ENCODE peak calls at places on chromosomes 13 and 19, in six cellular contexts. W is K562, S is H1, O is SK-N-SH, X is HepG2, A is GM12878. U is an unnamed sample.

GRCh38 chr13:32001392-32001768 is 30.2 kb upstream of the FRY start:
- DNase-seq in W (peak), S (no peak), O (peak), X (peak), A (no peak), U (peak)

GRCh38 chr13:106405731-106406130 is 129.7 kb downstream of the EFNB2 start:
- DNase-seq in W (no peak), S (no peak), O (no peak), X (no peak), A (no peak), U (no peak)

GRCh38 chr13:43405457-43405856 is 381.3 kb downstream of the ENOX1 start:
- DNase-seq in W (no peak), S (no peak), O (no peak), X (no peak), A (no peak), U (no peak)

GRCh38 chr19:52535831-52536800 is 8.6 kb downstream of the ZNF808 start:
- DNase-seq in W (no peak), S (peak), O (peak), X (no peak), A (peak), U (no peak)

GRCh38 chr13:111658150-111659100 is 338.0 kb downstream of the TEX29 start:
- DNase-seq in W (no peak), S (peak), O (no peak), X (no peak), A (no peak), U (no peak)

GRCh38 chr19:15540435-15540834 is 32.1 kb downstream of the CYP4F22 start:
- DNase-seq in W (no peak), S (no peak), O (no peak), X (peak), A (no peak), U (no peak)

GRCh38 chr19:43820098-43820860 is 6.8 kb upstream of the ZNF283 start:
- DNase-seq in W (no peak), S (no peak), O (peak), X (no peak), A (no peak), U (no peak)

GRCh38 chr19:44626067-44626624 is 12.8 kb downstream of the IGSF23 start:
- DNase-seq in W (no peak), S (no peak), O (no peak), X (peak), A (no peak), U (no peak)

GRCh38 chr19:57815247-57816075 is 748 bp upstream of the ZNF552 start:
- DNase-seq in W (no peak), S (no peak), O (no peak), X (no peak), A (no peak), U (no peak)

GRCh38 chr19:52391135-52391534 is 6.5 kb upstream of the ZNF528 start:
- DNase-seq in W (no peak), S (no peak), O (no peak), X (no peak), A (no peak), U (no peak)

GRCh38 chr13:61002686-61003085 is 413.0 kb downstream of the PCDH20 start:
- DNase-seq in W (no peak), S (no peak), O (no peak), X (no peak), A (no peak), U (no peak)

GRCh38 chr13:41402695-41403511 is 54.4 kb upstream of the RGCC start:
- DNase-seq in W (no peak), S (peak), O (no peak), X (peak), A (no peak), U (no peak)

GRCh38 chr13:45860240-45860639 is 8.7 kb upstream of the SIAH3 start:
- DNase-seq in W (no peak), S (no peak), O (no peak), X (no peak), A (no peak), U (no peak)

GRCh38 chr19:15091918-15092753 is 10.1 kb downstream of the OR1I1 start:
- DNase-seq in W (peak), S (peak), O (peak), X (peak), A (no peak), U (no peak)

GRCh38 chr19:43518051-43518450 is 8.9 kb downstream of the ETHE1 start:
- DNase-seq in W (no peak), S (no peak), O (no peak), X (no peak), A (no peak), U (no peak)

GRCh38 chr13:27980280-27980998 is 8.1 kb downstream of the URAD start:
- DNase-seq in W (no peak), S (peak), O (no peak), X (no peak), A (no peak), U (no peak)

GRCh38 chr13:69903081-69903480 is 204.5 kb upstream of the ATXN8OS start:
- DNase-seq in W (no peak), S (no peak), O (no peak), X (no peak), A (no peak), U (no peak)

GRCh38 chr13:76775031-76775740 is 111.0 kb downstream of the KCTD12 start:
- DNase-seq in W (no peak), S (no peak), O (no peak), X (no peak), A (no peak), U (no peak)

GRCh38 chr13:113448885-113449692 is 4.2 kb downstream of the ADPRHL1 start:
- DNase-seq in W (peak), S (no peak), O (no peak), X (peak), A (peak), U (no peak)
- H3K4me3 ChIP-seq in W (peak), S (no peak), O (no peak), X (peak), A (peak), U (no peak)

DNA sequence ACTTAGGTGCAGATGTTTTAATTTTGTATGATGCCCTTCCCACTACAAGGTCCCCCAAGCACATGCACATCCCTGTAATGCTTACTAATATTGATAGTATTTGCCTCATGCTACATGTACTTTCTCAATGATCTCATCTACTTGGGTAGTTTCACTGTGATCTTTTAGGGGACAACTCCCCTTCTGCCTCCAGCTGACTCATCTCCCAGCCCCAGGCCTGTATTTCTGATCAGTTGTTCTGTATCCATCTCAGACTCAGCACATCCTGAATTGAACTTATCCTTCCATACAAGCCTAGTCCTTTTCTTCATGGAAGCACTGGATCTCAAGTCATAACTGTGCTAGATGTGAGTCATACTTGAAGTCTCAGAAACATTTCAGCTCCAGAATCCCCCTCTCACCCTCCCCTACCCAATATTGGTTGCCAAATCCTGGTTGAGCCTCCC is 49.4 kb upstream of the INTS6 start:
- DNase-seq in W (no peak), S (no peak), O (no peak), X (no peak), A (peak), U (no peak)
- TF ChIP-seq GABPA in W (no peak), S (no peak), O (no peak), X (no peak), A (peak), U (no peak)

GRCh38 chr19:6891761-6892385 is 4.5 kb downstream of the ADGRE1 start:
- DNase-seq in W (no peak), S (no peak), O (no peak), X (no peak), A (no peak), U (peak)
- TF ChIP-seq POLR2AphosphoS5 in W (no peak), S (no peak), O (no peak), X (no peak), A (no peak), U (no peak)

GRCh38 chr19:54364775-54365257 is at the start of gene LAIR1:
- DNase-seq in W (no peak), S (no peak), O (no peak), X (no peak), A (no peak), U (peak)
- H3K4me3 ChIP-seq in W (no peak), S (no peak), O (no peak), X (peak), A (no peak), U (peak)

U was measured in HL-60.